ENCODE peak calls at places on chromosomes 16 and 17, in ten cellular contexts. One of them, this sample, is unnamed. For H3K4me1 and H3K36me3, the result is how much of the 10 kb centered on the place peaks cover.

GRCh38 chr17:64384253-64385186 is 6.1 kb downstream of the PECAM1 start:
- DNase-seq in naive thymus-derived CD4-positive, alpha-beta T cell: no peak
- DNase-seq in suprapubic skin: no peak
- DNase-seq in Peyer's patch: no peak
- DNase-seq in CD8-positive, alpha-beta memory T cell: peak
- DNase-seq in fibroblast of lung: peak
- DNase-seq in effector memory CD4-positive, alpha-beta T cell: no peak
- DNase-seq in tibial artery: peak
- DNase-seq in endothelial cell of umbilical vein: peak
- DNase-seq in mucosa of descending colon: no peak
- DNase-seq in this sample: no peak

GRCh38 chr16:20838250-20838649 is 31.9 kb downstream of the REXO5 start:
- DNase-seq in naive thymus-derived CD4-positive, alpha-beta T cell: no peak
- DNase-seq in suprapubic skin: no peak
- DNase-seq in Peyer's patch: no peak
- DNase-seq in CD8-positive, alpha-beta memory T cell: no peak
- DNase-seq in fibroblast of lung: no peak
- DNase-seq in effector memory CD4-positive, alpha-beta T cell: no peak
- DNase-seq in tibial artery: no peak
- DNase-seq in endothelial cell of umbilical vein: no peak
- DNase-seq in mucosa of descending colon: no peak
- DNase-seq in this sample: no peak

GRCh38 chr16:24986512-24987303 is 28.5 kb downstream of the ARHGAP17 start:
- DNase-seq in naive thymus-derived CD4-positive, alpha-beta T cell: no peak
- DNase-seq in suprapubic skin: no peak
- DNase-seq in Peyer's patch: no peak
- DNase-seq in CD8-positive, alpha-beta memory T cell: no peak
- DNase-seq in fibroblast of lung: peak
- DNase-seq in effector memory CD4-positive, alpha-beta T cell: no peak
- DNase-seq in tibial artery: no peak
- DNase-seq in endothelial cell of umbilical vein: peak
- DNase-seq in mucosa of descending colon: no peak
- DNase-seq in this sample: no peak

GRCh38 chr16:54847207-54847606 is 83.5 kb upstream of the IRX5 start:
- DNase-seq in naive thymus-derived CD4-positive, alpha-beta T cell: no peak
- DNase-seq in suprapubic skin: no peak
- DNase-seq in Peyer's patch: no peak
- DNase-seq in CD8-positive, alpha-beta memory T cell: no peak
- DNase-seq in fibroblast of lung: peak
- DNase-seq in effector memory CD4-positive, alpha-beta T cell: no peak
- DNase-seq in tibial artery: no peak
- DNase-seq in endothelial cell of umbilical vein: no peak
- DNase-seq in mucosa of descending colon: no peak
- DNase-seq in this sample: no peak

GRCh38 chr16:70644763-70645597 is 1.4 kb upstream of the IL34 start:
- DNase-seq in naive thymus-derived CD4-positive, alpha-beta T cell: no peak
- DNase-seq in suprapubic skin: no peak
- DNase-seq in Peyer's patch: no peak
- DNase-seq in CD8-positive, alpha-beta memory T cell: no peak
- DNase-seq in fibroblast of lung: no peak
- DNase-seq in effector memory CD4-positive, alpha-beta T cell: no peak
- DNase-seq in tibial artery: no peak
- DNase-seq in endothelial cell of umbilical vein: no peak
- DNase-seq in mucosa of descending colon: no peak
- DNase-seq in this sample: no peak

GRCh38 chr17:21295036-21295952 is 10.8 kb downstream of the MAP2K3 start:
- DNase-seq in naive thymus-derived CD4-positive, alpha-beta T cell: no peak
- DNase-seq in suprapubic skin: no peak
- DNase-seq in Peyer's patch: no peak
- DNase-seq in CD8-positive, alpha-beta memory T cell: no peak
- DNase-seq in fibroblast of lung: no peak
- DNase-seq in effector memory CD4-positive, alpha-beta T cell: no peak
- DNase-seq in tibial artery: no peak
- DNase-seq in endothelial cell of umbilical vein: peak
- DNase-seq in mucosa of descending colon: no peak
- DNase-seq in this sample: no peak

GRCh38 chr16:17657037-17657436 is 186.3 kb upstream of the XYLT1 start:
- DNase-seq in naive thymus-derived CD4-positive, alpha-beta T cell: no peak
- DNase-seq in suprapubic skin: no peak
- DNase-seq in Peyer's patch: no peak
- DNase-seq in CD8-positive, alpha-beta memory T cell: no peak
- DNase-seq in fibroblast of lung: no peak
- DNase-seq in effector memory CD4-positive, alpha-beta T cell: no peak
- DNase-seq in tibial artery: no peak
- DNase-seq in endothelial cell of umbilical vein: no peak
- DNase-seq in mucosa of descending colon: no peak
- DNase-seq in this sample: no peak

GRCh38 chr16:55508941-55509920 is at the start of gene LPCAT2:
- DNase-seq in naive thymus-derived CD4-positive, alpha-beta T cell: peak
- DNase-seq in suprapubic skin: peak
- DNase-seq in Peyer's patch: peak
- DNase-seq in CD8-positive, alpha-beta memory T cell: no peak
- DNase-seq in fibroblast of lung: peak
- DNase-seq in effector memory CD4-positive, alpha-beta T cell: no peak
- DNase-seq in tibial artery: peak
- DNase-seq in endothelial cell of umbilical vein: peak
- DNase-seq in mucosa of descending colon: peak
- DNase-seq in this sample: peak

GRCh38 chr17:17032131-17032692 is 10.0 kb upstream of the MPRIP start:
- DNase-seq in naive thymus-derived CD4-positive, alpha-beta T cell: no peak
- DNase-seq in suprapubic skin: peak
- DNase-seq in Peyer's patch: no peak
- DNase-seq in CD8-positive, alpha-beta memory T cell: no peak
- DNase-seq in fibroblast of lung: peak
- DNase-seq in effector memory CD4-positive, alpha-beta T cell: no peak
- DNase-seq in tibial artery: peak
- DNase-seq in endothelial cell of umbilical vein: peak
- DNase-seq in mucosa of descending colon: peak
- DNase-seq in this sample: no peak

GRCh38 chr17:2924211-2924610 is 128.0 kb downstream of the RAP1GAP2 start:
- DNase-seq in naive thymus-derived CD4-positive, alpha-beta T cell: no peak
- DNase-seq in suprapubic skin: no peak
- DNase-seq in Peyer's patch: no peak
- DNase-seq in CD8-positive, alpha-beta memory T cell: no peak
- DNase-seq in fibroblast of lung: peak
- DNase-seq in effector memory CD4-positive, alpha-beta T cell: no peak
- DNase-seq in tibial artery: no peak
- DNase-seq in endothelial cell of umbilical vein: no peak
- DNase-seq in mucosa of descending colon: no peak
- DNase-seq in this sample: no peak

GRCh38 chr16:51713502-51713901 is 562.4 kb upstream of the SALL1 start:
- DNase-seq in naive thymus-derived CD4-positive, alpha-beta T cell: no peak
- DNase-seq in suprapubic skin: no peak
- DNase-seq in Peyer's patch: no peak
- DNase-seq in CD8-positive, alpha-beta memory T cell: no peak
- DNase-seq in fibroblast of lung: no peak
- DNase-seq in effector memory CD4-positive, alpha-beta T cell: no peak
- DNase-seq in tibial artery: no peak
- DNase-seq in endothelial cell of umbilical vein: no peak
- DNase-seq in mucosa of descending colon: no peak
- DNase-seq in this sample: no peak

GRCh38 chr17:44608732-44609435 is 47.4 kb upstream of the MEIOC start:
- DNase-seq in naive thymus-derived CD4-positive, alpha-beta T cell: no peak
- DNase-seq in suprapubic skin: no peak
- DNase-seq in Peyer's patch: no peak
- DNase-seq in CD8-positive, alpha-beta memory T cell: no peak
- DNase-seq in fibroblast of lung: no peak
- DNase-seq in effector memory CD4-positive, alpha-beta T cell: no peak
- DNase-seq in tibial artery: no peak
- DNase-seq in endothelial cell of umbilical vein: no peak
- DNase-seq in mucosa of descending colon: no peak
- DNase-seq in this sample: no peak

GRCh38 chr17:4199818-4200402 is 56.9 kb downstream of the CYB5D2 start:
- DNase-seq in naive thymus-derived CD4-positive, alpha-beta T cell: no peak
- DNase-seq in suprapubic skin: no peak
- DNase-seq in Peyer's patch: no peak
- DNase-seq in CD8-positive, alpha-beta memory T cell: peak
- DNase-seq in fibroblast of lung: no peak
- DNase-seq in effector memory CD4-positive, alpha-beta T cell: no peak
- DNase-seq in tibial artery: no peak
- DNase-seq in endothelial cell of umbilical vein: peak
- DNase-seq in mucosa of descending colon: no peak
- DNase-seq in this sample: peak

GRCh38 chr16:19284207-19284606 is 1.3 kb upstream of the CLEC19A start:
- DNase-seq in naive thymus-derived CD4-positive, alpha-beta T cell: no peak
- DNase-seq in suprapubic skin: no peak
- DNase-seq in Peyer's patch: no peak
- DNase-seq in CD8-positive, alpha-beta memory T cell: no peak
- DNase-seq in fibroblast of lung: peak
- DNase-seq in effector memory CD4-positive, alpha-beta T cell: no peak
- DNase-seq in tibial artery: no peak
- DNase-seq in endothelial cell of umbilical vein: no peak
- DNase-seq in mucosa of descending colon: no peak
- DNase-seq in this sample: no peak

GRCh38 chr16:72457243-72457925 is 285.4 kb upstream of the PMFBP1 start:
- DNase-seq in naive thymus-derived CD4-positive, alpha-beta T cell: no peak
- DNase-seq in suprapubic skin: no peak
- DNase-seq in Peyer's patch: no peak
- DNase-seq in CD8-positive, alpha-beta memory T cell: no peak
- DNase-seq in fibroblast of lung: no peak
- DNase-seq in effector memory CD4-positive, alpha-beta T cell: no peak
- DNase-seq in tibial artery: no peak
- DNase-seq in endothelial cell of umbilical vein: no peak
- DNase-seq in mucosa of descending colon: no peak
- DNase-seq in this sample: no peak

GRCh38 chr17:77571562-77571981 is 386.9 kb upstream of the TNRC6C start:
- DNase-seq in naive thymus-derived CD4-positive, alpha-beta T cell: no peak
- DNase-seq in suprapubic skin: no peak
- DNase-seq in Peyer's patch: peak
- DNase-seq in CD8-positive, alpha-beta memory T cell: no peak
- DNase-seq in fibroblast of lung: peak
- DNase-seq in effector memory CD4-positive, alpha-beta T cell: no peak
- DNase-seq in tibial artery: peak
- DNase-seq in endothelial cell of umbilical vein: peak
- DNase-seq in mucosa of descending colon: no peak
- DNase-seq in this sample: no peak

GRCh38 chr16:3134338-3135119 is at the start of gene ZNF213:
- DNase-seq in naive thymus-derived CD4-positive, alpha-beta T cell: peak
- DNase-seq in suprapubic skin: peak
- DNase-seq in Peyer's patch: peak
- DNase-seq in CD8-positive, alpha-beta memory T cell: peak
- DNase-seq in fibroblast of lung: peak
- DNase-seq in effector memory CD4-positive, alpha-beta T cell: peak
- DNase-seq in tibial artery: peak
- DNase-seq in endothelial cell of umbilical vein: peak
- DNase-seq in mucosa of descending colon: peak
- DNase-seq in this sample: peak

GRCh38 chr16:4212934-4213296 is 29.0 kb downstream of the SRL start:
- DNase-seq in naive thymus-derived CD4-positive, alpha-beta T cell: no peak
- DNase-seq in suprapubic skin: no peak
- DNase-seq in Peyer's patch: no peak
- DNase-seq in CD8-positive, alpha-beta memory T cell: no peak
- DNase-seq in fibroblast of lung: peak
- DNase-seq in effector memory CD4-positive, alpha-beta T cell: no peak
- DNase-seq in tibial artery: no peak
- DNase-seq in endothelial cell of umbilical vein: no peak
- DNase-seq in mucosa of descending colon: no peak
- DNase-seq in this sample: no peak

GRCh38 chr17:61701334-61701733 is 110.3 kb upstream of the NACA2 start:
- DNase-seq in naive thymus-derived CD4-positive, alpha-beta T cell: no peak
- DNase-seq in suprapubic skin: no peak
- DNase-seq in Peyer's patch: no peak
- DNase-seq in CD8-positive, alpha-beta memory T cell: no peak
- DNase-seq in fibroblast of lung: no peak
- DNase-seq in effector memory CD4-positive, alpha-beta T cell: no peak
- DNase-seq in tibial artery: no peak
- DNase-seq in endothelial cell of umbilical vein: no peak
- DNase-seq in mucosa of descending colon: no peak
- DNase-seq in this sample: no peak

GRCh38 chr17:82019905-82020873 is 2.5 kb downstream of the CENPX start:
- DNase-seq in naive thymus-derived CD4-positive, alpha-beta T cell: peak
- DNase-seq in suprapubic skin: no peak
- DNase-seq in Peyer's patch: peak
- DNase-seq in CD8-positive, alpha-beta memory T cell: peak
- DNase-seq in fibroblast of lung: peak
- DNase-seq in effector memory CD4-positive, alpha-beta T cell: peak
- DNase-seq in tibial artery: no peak
- DNase-seq in endothelial cell of umbilical vein: peak
- DNase-seq in mucosa of descending colon: peak
- DNase-seq in this sample: no peak
- H3K4me1 ChIP-seq in naive thymus-derived CD4-positive, alpha-beta T cell: under half
- H3K4me1 ChIP-seq in suprapubic skin: under half
- H3K4me1 ChIP-seq in Peyer's patch: under half
- H3K4me1 ChIP-seq in CD8-positive, alpha-beta memory T cell: under half
- H3K4me1 ChIP-seq in fibroblast of lung: under half
- H3K4me1 ChIP-seq in effector memory CD4-positive, alpha-beta T cell: under half
- H3K4me1 ChIP-seq in tibial artery: under half
- H3K4me1 ChIP-seq in endothelial cell of umbilical vein: under half
- H3K4me1 ChIP-seq in mucosa of descending colon: under half
- H3K4me1 ChIP-seq in this sample: under half

GRCh38 chr17:13073013-13073412 is 55.2 kb upstream of the ELAC2 start:
- DNase-seq in naive thymus-derived CD4-positive, alpha-beta T cell: no peak
- DNase-seq in suprapubic skin: no peak
- DNase-seq in Peyer's patch: no peak
- DNase-seq in CD8-positive, alpha-beta memory T cell: no peak
- DNase-seq in fibroblast of lung: no peak
- DNase-seq in effector memory CD4-positive, alpha-beta T cell: no peak
- DNase-seq in tibial artery: no peak
- DNase-seq in endothelial cell of umbilical vein: no peak
- DNase-seq in mucosa of descending colon: no peak
- DNase-seq in this sample: no peak
- H3K4me3 ChIP-seq in naive thymus-derived CD4-positive, alpha-beta T cell: no peak
- H3K4me3 ChIP-seq in suprapubic skin: no peak
- H3K4me3 ChIP-seq in Peyer's patch: no peak
- H3K4me3 ChIP-seq in CD8-positive, alpha-beta memory T cell: no peak
- H3K4me3 ChIP-seq in fibroblast of lung: no peak
- H3K4me3 ChIP-seq in effector memory CD4-positive, alpha-beta T cell: no peak
- H3K4me3 ChIP-seq in tibial artery: no peak
- H3K4me3 ChIP-seq in endothelial cell of umbilical vein: no peak
- H3K4me3 ChIP-seq in mucosa of descending colon: no peak
- H3K4me3 ChIP-seq in this sample: no peak

GRCh38 chr16:86085795-86086194 is 186.8 kb downstream of the IRF8 start:
- DNase-seq in naive thymus-derived CD4-positive, alpha-beta T cell: no peak
- DNase-seq in suprapubic skin: peak
- DNase-seq in Peyer's patch: no peak
- DNase-seq in CD8-positive, alpha-beta memory T cell: no peak
- DNase-seq in fibroblast of lung: no peak
- DNase-seq in effector memory CD4-positive, alpha-beta T cell: no peak
- DNase-seq in tibial artery: peak
- DNase-seq in endothelial cell of umbilical vein: no peak
- DNase-seq in mucosa of descending colon: no peak
- DNase-seq in this sample: no peak
- H3K36me3 ChIP-seq in naive thymus-derived CD4-positive, alpha-beta T cell: under half
- H3K36me3 ChIP-seq in suprapubic skin: under half
- H3K36me3 ChIP-seq in Peyer's patch: under half
- H3K36me3 ChIP-seq in CD8-positive, alpha-beta memory T cell: under half
- H3K36me3 ChIP-seq in fibroblast of lung: under half
- H3K36me3 ChIP-seq in effector memory CD4-positive, alpha-beta T cell: under half
- H3K36me3 ChIP-seq in tibial artery: under half
- H3K36me3 ChIP-seq in endothelial cell of umbilical vein: under half
- H3K36me3 ChIP-seq in mucosa of descending colon: under half
- H3K36me3 ChIP-seq in this sample: under half

DNA sequence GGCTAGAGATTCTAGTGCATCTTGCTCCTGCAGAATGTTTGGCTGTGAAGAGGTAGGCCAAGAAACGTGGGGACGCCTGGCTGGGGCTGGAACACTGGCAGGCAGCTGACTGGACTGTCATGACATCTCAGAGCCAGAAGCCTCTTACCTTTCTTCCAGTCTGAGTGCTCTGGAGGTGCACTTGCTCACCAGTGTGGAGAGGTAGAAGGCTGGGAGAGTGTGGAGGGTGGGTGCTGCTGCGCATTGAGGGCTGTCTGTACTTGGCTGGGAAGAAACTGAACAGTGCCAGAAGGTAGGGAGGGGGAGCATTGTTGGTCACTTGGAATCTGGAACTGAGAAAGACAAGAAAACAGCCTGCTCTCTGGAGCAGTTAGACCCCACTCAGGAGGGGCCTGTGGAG is 54.9 kb downstream of the KSR1 start:
- DNase-seq in naive thymus-derived CD4-positive, alpha-beta T cell: no peak
- DNase-seq in suprapubic skin: no peak
- DNase-seq in Peyer's patch: no peak
- DNase-seq in CD8-positive, alpha-beta memory T cell: no peak
- DNase-seq in fibroblast of lung: no peak
- DNase-seq in effector memory CD4-positive, alpha-beta T cell: no peak
- DNase-seq in tibial artery: no peak
- DNase-seq in endothelial cell of umbilical vein: no peak
- DNase-seq in mucosa of descending colon: no peak
- DNase-seq in this sample: no peak
- H3K4me1 ChIP-seq in naive thymus-derived CD4-positive, alpha-beta T cell: under half
- H3K4me1 ChIP-seq in suprapubic skin: under half
- H3K4me1 ChIP-seq in Peyer's patch: under half
- H3K4me1 ChIP-seq in CD8-positive, alpha-beta memory T cell: under half
- H3K4me1 ChIP-seq in fibroblast of lung: under half
- H3K4me1 ChIP-seq in effector memory CD4-positive, alpha-beta T cell: under half
- H3K4me1 ChIP-seq in tibial artery: under half
- H3K4me1 ChIP-seq in endothelial cell of umbilical vein: under half
- H3K4me1 ChIP-seq in mucosa of descending colon: under half
- H3K4me1 ChIP-seq in this sample: under half